ENCODE peak calls at places on chromosomes 3 and 15, in ten cellular contexts. O is RCC 7860; C is left kidney; H is mesenchymal stem cell; K is ELF-1; J is adrenal gland; R is T-helper 1 cell; F is nucleus accumbens; D is effector memory CD8-positive, alpha-beta T cell; I is HT1080. B is an unnamed sample.

GRCh38 chr3:133413166-133414020 is 13.5 kb downstream of the BFSP2 start:
- DNase-seq in D (no peak), J (no peak), H (peak; percentile 67), C (peak; percentile 47), F (no peak), R (no peak), K (peak; percentile 23), I (peak; percentile 53), O (no peak), B (no peak)

GRCh38 chr3:38116471-38117162 is 20.3 kb downstream of the ACAA1 start:
- DNase-seq in R (no peak), C (no peak), K (no peak), H (no peak), I (no peak), J (no peak), O (no peak), F (no peak), D (no peak), B (peak; percentile 60)

GRCh38 chr3:159865042-159865579 is 123.5 kb upstream of the IL12A start:
- DNase-seq in J (no peak), D (no peak), C (no peak), F (no peak), I (no peak), H (no peak), O (no peak), R (no peak), K (no peak), B (no peak)

GRCh38 chr15:45402955-45403892 is 24.9 kb upstream of the GATM start:
- DNase-seq in I (peak; percentile 39), J (peak; percentile 32), F (no peak), R (peak; percentile 13), O (peak; percentile 22), H (peak; percentile 65), C (peak; percentile 65), D (peak; percentile 14), K (peak; percentile 49), B (peak; percentile 81)

GRCh38 chr3:40580494-40581091 is 55.8 kb downstream of the ZNF621 start:
- DNase-seq in J (peak; percentile 76), C (peak; percentile 89), H (peak; percentile 73), O (peak; percentile 36), R (peak; percentile 30), F (peak; percentile 52), D (peak; percentile 56), K (peak; percentile 81), I (peak; percentile 54), B (peak; percentile 73)

GRCh38 chr3:9069971-9070370 is 106.7 kb upstream of the RAD18 start:
- DNase-seq in F (no peak), J (no peak), O (no peak), H (no peak), K (peak; percentile 69), I (no peak), D (no peak), C (no peak), R (no peak), B (no peak)

GRCh38 chr3:52021869-52022268 is 26.2 kb upstream of the RPL29 start:
- DNase-seq in D (no peak), F (no peak), R (no peak), C (no peak), I (no peak), K (no peak), O (no peak), H (peak; percentile 9), J (peak; percentile 51), B (no peak)

GRCh38 chr15:68404056-68404798 is 27.7 kb downstream of the ITGA11 start:
- DNase-seq in C (no peak), J (no peak), I (no peak), R (no peak), D (no peak), H (no peak), O (no peak), K (no peak), F (no peak), B (peak; percentile 44)

GRCh38 chr15:53644681-53645080 is 114.8 kb downstream of the WDR72 start:
- DNase-seq in R (no peak), D (no peak), I (no peak), C (no peak), H (no peak), K (no peak), J (no peak), F (no peak), O (no peak), B (no peak)

GRCh38 chr3:126351086-126351770 is 6.0 kb downstream of the KLF15 start:
- DNase-seq in I (no peak), F (no peak), O (no peak), R (no peak), J (no peak), C (no peak), K (no peak), D (no peak), H (no peak), B (peak; percentile 67)

GRCh38 chr3:152547153-152547552 is 278.4 kb downstream of the MBNL1 start:
- DNase-seq in C (no peak), I (no peak), F (no peak), H (no peak), R (no peak), K (no peak), O (no peak), J (no peak), D (no peak), B (no peak)

GRCh38 chr3:101155828-101156227 is 162.6 kb upstream of the ABI3BP start:
- DNase-seq in C (no peak), H (no peak), K (no peak), I (no peak), F (no peak), D (no peak), O (no peak), J (no peak), R (no peak), B (no peak)

GRCh38 chr3:157530637-157531300 is 27.6 kb upstream of the VEPH1 start:
- DNase-seq in O (no peak), J (no peak), F (no peak), R (no peak), C (no peak), D (no peak), K (no peak), I (peak; percentile 70), H (no peak), B (no peak)

GRCh38 chr3:194058189-194058571 is 77.8 kb upstream of the HES1 start:
- DNase-seq in K (peak; percentile 83), F (peak; percentile 30), O (no peak), R (no peak), J (peak; percentile 52), H (peak; percentile 68), I (no peak), C (peak; percentile 94), D (no peak), B (no peak)

GRCh38 chr3:113264741-113265140 is 53.4 kb downstream of the BOC start:
- DNase-seq in F (peak; percentile 49), O (no peak), K (no peak), H (no peak), J (no peak), R (no peak), D (no peak), C (no peak), I (no peak), B (no peak)

GRCh38 chr15:68795298-68795848 is 25.3 kb downstream of the ANP32A start:
- DNase-seq in F (peak; percentile 92), D (peak; percentile 36), C (peak; percentile 96), O (no peak), R (peak; percentile 36), H (peak; percentile 73), I (no peak), K (peak; percentile 96), J (peak; percentile 74), B (peak; percentile 94)

GRCh38 chr3:122536634-122537033 is 21.9 kb upstream of the KPNA1 start:
- DNase-seq in H (no peak), C (no peak), I (no peak), D (no peak), K (peak; percentile 8), R (no peak), J (no peak), O (no peak), F (no peak), B (no peak)

GRCh38 chr15:85380217-85380859 is at the start of gene AKAP13:
- DNase-seq in R (peak; percentile 93), O (peak; percentile 99), J (peak; percentile 99), H (peak; percentile 99), F (peak; percentile 93), D (peak; percentile 85), C (peak; percentile 99), I (peak; percentile 98), K (peak; percentile 98), B (peak; percentile 96)

GRCh38 chr3:123272547-123272946 is 70.8 kb downstream of the SEC22A start:
- DNase-seq in C (no peak), H (peak; percentile 38), K (no peak), I (peak; percentile 71), J (no peak), R (no peak), D (no peak), O (no peak), F (no peak), B (no peak)

GRCh38 chr3:49170744-49171118 is 667 bp upstream of the KLHDC8B start:
- DNase-seq in D (no peak), J (no peak), K (no peak), F (no peak), H (no peak), O (no peak), C (no peak), R (no peak), I (no peak), B (no peak)

GRCh38 chr15:54256190-54256589 is 277.9 kb downstream of the UNC13C start:
- DNase-seq in R (no peak), H (no peak), K (no peak), F (no peak), O (no peak), J (no peak), C (no peak), I (no peak), D (no peak), B (no peak)

GRCh38 chr3:66402596-66403267 is 98.1 kb downstream of the LRIG1 start:
- DNase-seq in O (no peak), K (no peak), R (no peak), F (no peak), D (no peak), C (no peak), H (no peak), I (no peak), J (no peak), B (no peak)

GRCh38 chr3:50607271-50608091 is 4.1 kb downstream of the CISH start:
- DNase-seq in R (no peak), K (no peak), H (no peak), F (no peak), J (no peak), O (no peak), C (no peak), D (no peak), I (no peak), B (no peak)

GRCh38 chr15:96331942-96332853 is 1.7 kb downstream of the NR2F2 start:
- DNase-seq in H (peak; percentile 64), D (no peak), R (no peak), J (peak; percentile 73), K (peak; percentile 72), C (peak; percentile 65), O (no peak), F (no peak), I (peak; percentile 51), B (no peak)

GRCh38 chr3:61381745-61382392 is 130.6 kb upstream of the FHIT start:
- DNase-seq in J (peak; percentile 14), H (peak; percentile 20), K (no peak), D (no peak), C (peak; percentile 48), I (peak; percentile 35), O (peak; percentile 40), F (no peak), R (no peak), B (no peak)

GRCh38 chr3:10964537-10965167 is 27.9 kb upstream of the SLC6A1 start:
- DNase-seq in D (no peak), J (peak; percentile 27), R (no peak), F (no peak), H (no peak), I (peak; percentile 18), C (peak; percentile 88), K (peak; percentile 69), O (no peak), B (no peak)

GRCh38 chr3:164814106-164814505 is 264.2 kb downstream of the SI start:
- DNase-seq in I (no peak), H (no peak), C (no peak), K (no peak), D (no peak), F (no peak), O (no peak), R (no peak), J (no peak), B (no peak)

GRCh38 chr15:45442497-45443135 is 64.3 kb upstream of the GATM start:
- DNase-seq in O (peak; percentile 78), C (no peak), R (no peak), K (peak; percentile 44), D (no peak), J (no peak), H (peak; percentile 30), I (peak; percentile 26), F (no peak), B (no peak)

B was measured in suprapubic skin.